ENCODE peak calls at places on chromosome 13, in nine cellular contexts. One of them, this sample, is unnamed.

GRCh38 chr13:75145926-75146325 is 336.0 kb downstream of the TBC1D4 start:
- DNase-seq in EL: peak; percentile 42
- DNase-seq in left ventricle myocardium superior: no peak
- DNase-seq in COR-L47: no peak
- DNase-seq in CD4-positive, alpha-beta T cell: no peak
- DNase-seq in T-helper 2 cell: no peak
- DNase-seq in activated effector memory CD4-positive, alpha-beta T cell treated with Interleukin-2 at 50 U/mL for 16 hours: no peak
- DNase-seq in AML-193: no peak
- DNase-seq in endothelial cell of umbilical vein: no peak
- DNase-seq in this sample: no peak

GRCh38 chr13:80340643-80341097 is 256 bp downstream of the SPRY2 start:
- DNase-seq in CD4-positive, alpha-beta T cell: no peak
- DNase-seq in COR-L47: peak; percentile 39
- DNase-seq in T-helper 2 cell: peak; percentile 17
- DNase-seq in endothelial cell of umbilical vein: peak; percentile 66
- DNase-seq in activated effector memory CD4-positive, alpha-beta T cell treated with Interleukin-2 at 50 U/mL for 16 hours: no peak
- DNase-seq in EL: no peak
- DNase-seq in AML-193: peak; percentile 88
- DNase-seq in left ventricle myocardium superior: no peak
- DNase-seq in this sample: no peak

GRCh38 chr13:113724016-113724758 is 34.8 kb upstream of the TMEM255B start:
- DNase-seq in activated effector memory CD4-positive, alpha-beta T cell treated with Interleukin-2 at 50 U/mL for 16 hours: no peak
- DNase-seq in COR-L47: no peak
- DNase-seq in T-helper 2 cell: no peak
- DNase-seq in CD4-positive, alpha-beta T cell: no peak
- DNase-seq in EL: no peak
- DNase-seq in AML-193: no peak
- DNase-seq in endothelial cell of umbilical vein: no peak
- DNase-seq in left ventricle myocardium superior: peak; percentile 36
- DNase-seq in this sample: no peak

GRCh38 chr13:33235078-33235477 is 50.5 kb downstream of the STARD13 start:
- DNase-seq in COR-L47: no peak
- DNase-seq in EL: peak; percentile 78
- DNase-seq in CD4-positive, alpha-beta T cell: no peak
- DNase-seq in endothelial cell of umbilical vein: no peak
- DNase-seq in T-helper 2 cell: no peak
- DNase-seq in activated effector memory CD4-positive, alpha-beta T cell treated with Interleukin-2 at 50 U/mL for 16 hours: no peak
- DNase-seq in AML-193: no peak
- DNase-seq in left ventricle myocardium superior: no peak
- DNase-seq in this sample: no peak

GRCh38 chr13:105442941-105443340 is 1092.5 kb downstream of the EFNB2 start:
- DNase-seq in left ventricle myocardium superior: no peak
- DNase-seq in endothelial cell of umbilical vein: peak; percentile 93
- DNase-seq in T-helper 2 cell: no peak
- DNase-seq in CD4-positive, alpha-beta T cell: no peak
- DNase-seq in EL: peak; percentile 88
- DNase-seq in AML-193: no peak
- DNase-seq in COR-L47: peak; percentile 34
- DNase-seq in activated effector memory CD4-positive, alpha-beta T cell treated with Interleukin-2 at 50 U/mL for 16 hours: no peak
- DNase-seq in this sample: no peak

GRCh38 chr13:79190932-79191331 is 215.1 kb downstream of the RBM26 start:
- DNase-seq in activated effector memory CD4-positive, alpha-beta T cell treated with Interleukin-2 at 50 U/mL for 16 hours: no peak
- DNase-seq in endothelial cell of umbilical vein: no peak
- DNase-seq in AML-193: no peak
- DNase-seq in COR-L47: no peak
- DNase-seq in T-helper 2 cell: no peak
- DNase-seq in CD4-positive, alpha-beta T cell: no peak
- DNase-seq in EL: no peak
- DNase-seq in left ventricle myocardium superior: no peak
- DNase-seq in this sample: no peak

GRCh38 chr13:38819053-38819452 is 132.2 kb downstream of the FREM2 start:
- DNase-seq in EL: no peak
- DNase-seq in COR-L47: peak; percentile 98
- DNase-seq in AML-193: no peak
- DNase-seq in endothelial cell of umbilical vein: peak; percentile 1
- DNase-seq in activated effector memory CD4-positive, alpha-beta T cell treated with Interleukin-2 at 50 U/mL for 16 hours: no peak
- DNase-seq in T-helper 2 cell: no peak
- DNase-seq in CD4-positive, alpha-beta T cell: no peak
- DNase-seq in left ventricle myocardium superior: no peak
- DNase-seq in this sample: no peak

GRCh38 chr13:100274942-100275506 is 186.1 kb downstream of the PCCA start:
- DNase-seq in left ventricle myocardium superior: no peak
- DNase-seq in T-helper 2 cell: no peak
- DNase-seq in endothelial cell of umbilical vein: no peak
- DNase-seq in AML-193: peak; percentile 74
- DNase-seq in activated effector memory CD4-positive, alpha-beta T cell treated with Interleukin-2 at 50 U/mL for 16 hours: no peak
- DNase-seq in EL: peak; percentile 2
- DNase-seq in CD4-positive, alpha-beta T cell: no peak
- DNase-seq in COR-L47: no peak
- DNase-seq in this sample: no peak

GRCh38 chr13:50685491-50685890 is 158.0 kb downstream of the DLEU7 start:
- DNase-seq in COR-L47: peak; percentile 93
- DNase-seq in CD4-positive, alpha-beta T cell: no peak
- DNase-seq in T-helper 2 cell: no peak
- DNase-seq in EL: no peak
- DNase-seq in AML-193: no peak
- DNase-seq in endothelial cell of umbilical vein: peak; percentile 97
- DNase-seq in activated effector memory CD4-positive, alpha-beta T cell treated with Interleukin-2 at 50 U/mL for 16 hours: no peak
- DNase-seq in left ventricle myocardium superior: peak; percentile 88
- DNase-seq in this sample: no peak

GRCh38 chr13:40570930-40571329 is 95.5 kb downstream of the FOXO1 start:
- DNase-seq in endothelial cell of umbilical vein: no peak
- DNase-seq in activated effector memory CD4-positive, alpha-beta T cell treated with Interleukin-2 at 50 U/mL for 16 hours: no peak
- DNase-seq in left ventricle myocardium superior: no peak
- DNase-seq in EL: no peak
- DNase-seq in CD4-positive, alpha-beta T cell: no peak
- DNase-seq in AML-193: no peak
- DNase-seq in COR-L47: no peak
- DNase-seq in T-helper 2 cell: no peak
- DNase-seq in this sample: no peak

GRCh38 chr13:24747248-24748151 is 16.5 kb upstream of the RNF17 start:
- DNase-seq in left ventricle myocardium superior: no peak
- DNase-seq in endothelial cell of umbilical vein: peak; percentile 12
- DNase-seq in CD4-positive, alpha-beta T cell: no peak
- DNase-seq in activated effector memory CD4-positive, alpha-beta T cell treated with Interleukin-2 at 50 U/mL for 16 hours: no peak
- DNase-seq in AML-193: no peak
- DNase-seq in COR-L47: peak; percentile 42
- DNase-seq in EL: peak; percentile 8
- DNase-seq in T-helper 2 cell: no peak
- DNase-seq in this sample: no peak

GRCh38 chr13:46659413-46660065 is 106.6 kb downstream of the LRCH1 start:
- DNase-seq in T-helper 2 cell: no peak
- DNase-seq in EL: no peak
- DNase-seq in COR-L47: no peak
- DNase-seq in endothelial cell of umbilical vein: no peak
- DNase-seq in left ventricle myocardium superior: no peak
- DNase-seq in CD4-positive, alpha-beta T cell: no peak
- DNase-seq in activated effector memory CD4-positive, alpha-beta T cell treated with Interleukin-2 at 50 U/mL for 16 hours: no peak
- DNase-seq in AML-193: no peak
- DNase-seq in this sample: no peak

GRCh38 chr13:46595136-46595917 is 42.4 kb downstream of the LRCH1 start:
- DNase-seq in activated effector memory CD4-positive, alpha-beta T cell treated with Interleukin-2 at 50 U/mL for 16 hours: no peak
- DNase-seq in endothelial cell of umbilical vein: peak; percentile 49
- DNase-seq in T-helper 2 cell: no peak
- DNase-seq in COR-L47: no peak
- DNase-seq in CD4-positive, alpha-beta T cell: no peak
- DNase-seq in AML-193: no peak
- DNase-seq in left ventricle myocardium superior: no peak
- DNase-seq in EL: peak; percentile 56
- DNase-seq in this sample: no peak

GRCh38 chr13:27403252-27403678 is 21.2 kb upstream of the GTF3A start:
- DNase-seq in endothelial cell of umbilical vein: no peak
- DNase-seq in T-helper 2 cell: no peak
- DNase-seq in EL: peak; percentile 85
- DNase-seq in COR-L47: no peak
- DNase-seq in activated effector memory CD4-positive, alpha-beta T cell treated with Interleukin-2 at 50 U/mL for 16 hours: no peak
- DNase-seq in AML-193: no peak
- DNase-seq in left ventricle myocardium superior: no peak
- DNase-seq in CD4-positive, alpha-beta T cell: no peak
- DNase-seq in this sample: no peak

GRCh38 chr13:40600145-40600751 is 66.2 kb downstream of the FOXO1 start:
- DNase-seq in activated effector memory CD4-positive, alpha-beta T cell treated with Interleukin-2 at 50 U/mL for 16 hours: no peak
- DNase-seq in CD4-positive, alpha-beta T cell: no peak
- DNase-seq in T-helper 2 cell: peak; percentile 12
- DNase-seq in EL: no peak
- DNase-seq in endothelial cell of umbilical vein: no peak
- DNase-seq in COR-L47: no peak
- DNase-seq in AML-193: no peak
- DNase-seq in left ventricle myocardium superior: no peak
- DNase-seq in this sample: peak; percentile 9